ENCODE peak calls at places on chromosomes 16 and 17, in five cellular contexts. N is IMR-90, J is endothelial cell of umbilical vein, A is neural progenitor cell, F is neuronal stem cell. Y is an unnamed sample.

GRCh38 chr16:53991181-53992056 is 287.5 kb downstream of the FTO start:
- DNase-seq in N (peak), J (peak), A (peak), F (no peak), Y (no peak)

GRCh38 chr16:23434380-23434779 is 18.6 kb downstream of the COG7 start:
- DNase-seq in N (peak), J (peak), A (peak), F (peak), Y (peak)

GRCh38 chr16:64983983-64984382 is 137.9 kb downstream of the CDH11 start:
- DNase-seq in N (peak), J (peak), A (peak), F (peak), Y (peak)

GRCh38 chr16:12276631-12277030 is 300.1 kb downstream of the SNX29 start:
- DNase-seq in N (no peak), J (no peak), A (no peak), F (no peak), Y (no peak)

GRCh38 chr17:62093188-62094155 is 28.4 kb upstream of the MED13 start:
- DNase-seq in N (peak), J (peak), A (no peak), F (no peak), Y (peak)

GRCh38 chr17:40122944-40123810 is 1.4 kb downstream of the MSL1 start:
- DNase-seq in N (peak), J (peak), A (peak), F (no peak), Y (peak)

GRCh38 chr16:22373662-22374310 is 633 bp downstream of the CDR2 start:
- DNase-seq in N (no peak), J (peak), A (peak), F (peak), Y (peak)

GRCh38 chr17:72249441-72249840 is 128.6 kb downstream of the SOX9 start:
- DNase-seq in N (no peak), J (no peak), A (no peak), F (no peak), Y (no peak)

GRCh38 chr17:8162997-8163977 is 539 bp upstream of the VAMP2 start:
- DNase-seq in N (no peak), J (peak), A (peak), F (no peak), Y (no peak)

GRCh38 chr16:67389911-67390815 is 3.1 kb downstream of the TPPP3 start:
- DNase-seq in N (no peak), J (no peak), A (no peak), F (no peak), Y (no peak)

GRCh38 chr17:42554250-42555121 is 1.8 kb downstream of the HSD17B1 start:
- DNase-seq in N (peak), J (peak), A (peak), F (peak), Y (peak)

GRCh38 chr17:37774508-37774907 is 29.6 kb upstream of the HNF1B start:
- DNase-seq in N (no peak), J (no peak), A (no peak), F (no peak), Y (no peak)

GRCh38 chr16:24010440-24011089 is 174.8 kb downstream of the PRKCB start:
- DNase-seq in N (peak), J (peak), A (peak), F (peak), Y (peak)

GRCh38 chr17:60802377-60802776 is 124.7 kb downstream of the BCAS3 start:
- DNase-seq in N (no peak), J (no peak), A (no peak), F (no peak), Y (no peak)

DNA sequence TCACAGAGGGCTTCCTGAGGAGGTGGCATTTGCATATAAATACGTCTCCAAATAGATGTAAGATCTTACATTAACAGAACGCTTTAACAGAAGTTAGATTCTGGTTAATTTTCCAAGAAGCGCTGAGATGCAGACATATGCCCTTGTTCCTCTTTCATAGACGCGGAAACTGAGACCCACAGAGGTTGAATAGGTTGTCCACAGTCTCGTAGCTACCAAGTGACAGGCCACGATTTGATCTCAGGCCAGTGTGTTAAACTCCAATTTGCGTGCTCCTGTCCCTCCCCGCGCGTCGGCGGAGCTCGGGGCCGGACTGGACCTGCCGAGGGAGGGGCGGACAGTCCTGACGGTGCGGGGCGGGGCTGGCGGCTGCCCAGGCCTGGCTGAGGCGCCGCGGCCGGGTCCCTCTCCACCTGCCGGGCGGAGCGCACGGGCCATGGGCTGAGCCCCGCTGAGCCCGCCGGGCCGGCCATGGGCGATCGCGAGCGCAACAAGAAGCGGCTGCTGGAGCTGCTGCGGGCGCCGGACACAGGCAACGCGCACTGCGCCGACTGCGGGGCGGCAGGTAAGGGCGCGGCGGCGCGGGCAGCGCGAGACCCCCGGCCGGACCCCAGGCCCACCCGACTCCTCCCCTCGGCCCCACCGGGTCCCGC is at the start of gene ADAP2:
- DNase-seq in N (no peak), J (no peak), A (peak), F (no peak), Y (peak)
- H3K4me3 ChIP-seq in N (peak), J (no peak), A (peak), F (peak), Y (peak)

GRCh38 chr17:70132505-70132904 is 36.8 kb upstream of the KCNJ2 start:
- DNase-seq in N (no peak), J (no peak), A (no peak), F (no peak), Y (no peak)

GRCh38 chr17:70127221-70127873 is 42.0 kb upstream of the KCNJ2 start:
- DNase-seq in N (no peak), J (no peak), A (no peak), F (no peak), Y (no peak)

GRCh38 chr17:70134042-70134441 is 35.3 kb upstream of the KCNJ2 start:
- DNase-seq in N (no peak), J (no peak), A (no peak), F (no peak), Y (no peak)

GRCh38 chr17:70128727-70129238 is 40.5 kb upstream of the KCNJ2 start:
- DNase-seq in N (no peak), J (no peak), A (no peak), F (no peak), Y (no peak)

DNA sequence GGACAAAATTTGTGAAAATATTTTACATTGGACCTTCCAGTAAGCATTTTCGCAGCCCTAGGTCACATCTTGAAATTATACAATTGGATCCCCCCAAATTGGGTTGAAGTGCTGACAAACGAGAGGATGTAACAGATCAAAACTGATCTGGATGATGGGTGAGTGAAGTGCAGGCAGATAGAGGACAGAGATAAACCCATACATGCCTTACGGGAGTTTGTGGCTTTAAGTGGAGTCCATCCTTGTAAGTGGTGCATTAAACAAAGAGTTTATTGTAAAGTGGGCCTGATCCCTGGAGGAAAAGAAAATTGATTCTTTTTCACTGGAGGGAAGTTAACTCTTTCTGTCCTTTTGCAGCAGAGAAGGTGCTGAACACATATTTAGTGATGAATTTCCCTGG is 39.1 kb upstream of the KCNJ2 start:
- DNase-seq in N (no peak), J (no peak), A (no peak), F (no peak), Y (no peak)
- H2AFZ ChIP-seq in N (no peak), J (no peak), A (peak), F (peak), Y (no peak)

DNA sequence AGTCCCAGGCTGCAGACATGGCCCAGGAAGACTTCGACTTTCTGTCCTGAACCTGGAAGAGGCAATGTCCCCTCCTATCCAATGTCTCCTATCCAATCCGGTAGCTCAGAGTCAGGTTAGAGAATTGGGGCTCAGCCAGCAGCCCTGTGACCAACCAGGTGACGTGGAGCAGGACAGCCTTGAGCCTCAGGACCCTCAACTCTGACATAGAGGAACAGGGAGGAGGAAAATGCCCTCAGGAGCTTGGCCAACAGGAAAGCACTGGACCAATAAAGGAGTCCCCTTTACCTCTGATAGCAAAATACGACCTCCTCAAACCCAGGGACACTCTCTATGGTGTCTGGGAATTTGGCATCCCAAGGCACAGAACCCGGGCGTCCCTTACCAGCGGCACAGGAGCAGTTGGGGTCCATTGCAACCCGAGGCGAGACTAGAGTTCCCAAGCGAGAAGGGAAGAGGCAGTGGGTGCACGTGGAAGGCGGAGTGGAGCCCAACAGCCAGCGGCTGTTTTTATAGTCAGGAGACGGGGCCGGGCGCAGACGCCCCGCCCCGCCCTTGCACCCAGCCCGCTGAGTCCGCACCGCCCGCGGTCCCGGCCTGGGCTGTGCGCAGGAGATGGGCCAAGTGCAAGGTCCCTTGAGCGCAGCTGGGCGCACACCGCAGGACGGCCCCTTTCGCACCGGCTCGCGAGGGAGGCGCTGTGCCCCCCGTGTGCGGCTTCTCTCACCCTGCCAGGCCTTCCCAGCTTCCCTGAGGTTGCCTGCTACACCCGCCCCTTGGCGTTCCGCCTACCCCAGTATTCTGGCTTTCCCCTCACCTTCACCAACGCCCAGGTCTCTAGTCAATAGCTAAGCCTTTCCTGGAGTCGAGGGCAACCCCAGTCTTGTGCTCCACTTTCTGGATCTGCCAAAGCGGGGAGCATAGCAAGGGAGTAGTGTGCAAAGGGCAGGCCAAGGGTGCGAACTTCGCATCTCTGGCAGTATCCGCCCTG is at the start of gene MT1G:
- DNase-seq in N (no peak), J (no peak), A (no peak), F (no peak), Y (peak)
- H3K4me3 ChIP-seq in N (no peak), J (no peak), A (no peak), F (no peak), Y (no peak)

DNA sequence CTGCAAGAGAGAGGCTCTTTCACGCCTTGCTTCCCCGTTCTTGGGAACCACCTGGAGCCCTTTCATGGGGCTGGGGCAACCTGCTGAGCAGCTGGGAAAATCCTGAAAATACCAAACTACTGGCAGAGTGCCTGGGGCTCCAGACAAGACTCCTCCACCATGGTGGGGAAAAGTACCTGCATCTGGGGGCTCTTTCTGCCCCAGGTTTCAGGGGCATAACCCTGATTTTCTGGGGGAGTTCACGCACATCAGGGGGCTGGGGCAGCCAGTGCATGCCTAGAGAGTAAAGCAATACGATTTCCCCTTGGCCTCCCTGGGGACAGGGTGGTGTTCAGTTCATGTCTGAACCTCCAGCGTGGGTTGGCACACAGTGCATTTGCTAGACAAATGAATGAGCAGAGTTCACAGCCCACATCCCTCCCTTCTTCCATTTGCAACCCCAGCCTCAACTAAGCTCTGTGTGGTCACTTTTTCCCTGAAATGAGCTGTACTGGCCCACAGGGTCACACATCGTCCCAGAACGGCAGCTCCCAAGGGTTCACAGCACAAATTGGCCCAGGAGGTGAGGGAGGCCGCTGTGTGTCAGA is 5.2 kb upstream of the CDC42EP4 start:
- DNase-seq in N (no peak), J (no peak), A (peak), F (no peak), Y (peak)
- H2AFZ ChIP-seq in N (peak), J (no peak), A (no peak), F (peak), Y (no peak)